ENCODE peak calls at places on chromosomes 13 and 19, in four cellular contexts. A is H1, Q is K562, J is HepG2. G is an unnamed sample. For H4K20me1, the result is how much of the 10 kb centered on the place peaks cover.

GRCh38 chr19:48959341-48960239 is 4.9 kb downstream of the BAX start:
- DNase-seq in Q (no peak), J (no peak), A (no peak), G (no peak)

GRCh38 chr13:45092668-45093067 is 27.6 kb upstream of the GTF2F2 start:
- DNase-seq in J (no peak), A (no peak), Q (no peak), G (no peak)

GRCh38 chr19:49861541-49862410 is 5.6 kb downstream of the PNKP start:
- DNase-seq in Q (no peak), J (no peak), A (no peak), G (no peak)

GRCh38 chr13:107203146-107203847 is 635.4 kb upstream of the ARGLU1 start:
- DNase-seq in Q (no peak), J (peak), A (peak), G (no peak)

GRCh38 chr13:110137677-110138008 is 169.3 kb downstream of the COL4A1 start:
- DNase-seq in A (no peak), J (peak), Q (peak), G (no peak)

GRCh38 chr13:112895521-112896465 is 73.2 kb upstream of the MCF2L start:
- DNase-seq in A (no peak), J (no peak), Q (no peak), G (no peak)

GRCh38 chr13:105603283-105603682 is 932.2 kb downstream of the EFNB2 start:
- DNase-seq in J (no peak), A (no peak), Q (no peak), G (no peak)

GRCh38 chr13:108044929-108045328 is 170.4 kb downstream of the LIG4 start:
- DNase-seq in A (no peak), J (no peak), Q (no peak), G (no peak)

GRCh38 chr19:55657004-55657747 is 2.3 kb downstream of the U2AF2 start:
- DNase-seq in A (no peak), J (no peak), Q (no peak), G (no peak)

GRCh38 chr19:21638776-21639175 is 128.6 kb downstream of the ZNF100 start:
- DNase-seq in J (no peak), A (no peak), Q (no peak), G (no peak)

GRCh38 chr13:65378943-65379519 is 1851.1 kb downstream of the PCDH9 start:
- DNase-seq in J (no peak), A (no peak), Q (no peak), G (peak)

GRCh38 chr19:29404951-29405727 is 120.7 kb upstream of the VSTM2B start:
- DNase-seq in A (peak), Q (no peak), J (no peak), G (no peak)

GRCh38 chr19:45505996-45506245 is 1.4 kb upstream of the VASP start:
- DNase-seq in J (no peak), A (no peak), Q (no peak), G (no peak)

GRCh38 chr13:25001807-25002206 is 94.1 kb upstream of the PABPC3 start:
- DNase-seq in A (no peak), Q (no peak), J (no peak), G (no peak)

GRCh38 chr13:33863390-33863789 is 45.4 kb downstream of the RFC3 start:
- DNase-seq in A (no peak), Q (no peak), J (no peak), G (no peak)

GRCh38 chr13:30314562-30314961 is 7.2 kb upstream of the KATNAL1 start:
- DNase-seq in Q (no peak), J (no peak), A (no peak), G (no peak)

GRCh38 chr19:35436477-35437141 is 11.4 kb upstream of the FFAR2 start:
- DNase-seq in A (no peak), Q (no peak), J (no peak), G (no peak)

GRCh38 chr13:24033527-24034302 is 126.8 kb upstream of the SPATA13 start:
- DNase-seq in A (no peak), Q (no peak), J (no peak), G (peak)

GRCh38 chr13:20582026-20582425 is 15.1 kb downstream of the IFT88 start:
- DNase-seq in A (no peak), Q (no peak), J (no peak), G (no peak)

GRCh38 chr19:8655340-8655709 is 24.9 kb downstream of the NFILZ start:
- DNase-seq in J (no peak), A (no peak), Q (peak), G (no peak)

GRCh38 chr13:50340566-50341287 is 325.5 kb downstream of the KCNRG start:
- DNase-seq in A (no peak), Q (no peak), J (no peak), G (no peak)

GRCh38 chr19:45591004-45591637 is 6.5 kb upstream of the OPA3 start:
- DNase-seq in J (peak), A (no peak), Q (peak), G (peak)

GRCh38 chr13:25375727-25376358 is 4.1 kb downstream of the ATP8A2 start:
- DNase-seq in J (peak), A (no peak), Q (peak), G (peak)

GRCh38 chr13:96551540-96551939 is 442.7 kb downstream of the OXGR1 start:
- DNase-seq in A (no peak), Q (no peak), J (no peak), G (no peak)

GRCh38 chr19:13171146-13171545 is 20.9 kb downstream of the IER2 start:
- DNase-seq in Q (no peak), J (no peak), A (no peak), G (no peak)

GRCh38 chr13:112448621-112449544 is 72.7 kb downstream of the SPACA7 start:
- DNase-seq in J (no peak), Q (no peak), A (no peak), G (no peak)

GRCh38 chr13:35954207-35954560 is 177.0 kb downstream of the DCLK1 start:
- DNase-seq in A (no peak), Q (no peak), J (no peak), G (no peak)

GRCh38 chr13:101648766-101649489 is 196.5 kb downstream of the ITGBL1 start:
- DNase-seq in J (no peak), A (no peak), Q (no peak), G (no peak)

GRCh38 chr19:38806371-38806770 is 6.4 kb downstream of the LGALS4 start:
- DNase-seq in Q (no peak), J (no peak), A (no peak), G (no peak)

GRCh38 chr13:98141938-98142426 is 912 bp upstream of the FARP1 start:
- DNase-seq in Q (no peak), J (no peak), A (no peak), G (no peak)

GRCh38 chr13:67557642-67558241 is 327.6 kb upstream of the PCDH9 start:
- DNase-seq in J (no peak), A (no peak), Q (no peak), G (no peak)

DNA sequence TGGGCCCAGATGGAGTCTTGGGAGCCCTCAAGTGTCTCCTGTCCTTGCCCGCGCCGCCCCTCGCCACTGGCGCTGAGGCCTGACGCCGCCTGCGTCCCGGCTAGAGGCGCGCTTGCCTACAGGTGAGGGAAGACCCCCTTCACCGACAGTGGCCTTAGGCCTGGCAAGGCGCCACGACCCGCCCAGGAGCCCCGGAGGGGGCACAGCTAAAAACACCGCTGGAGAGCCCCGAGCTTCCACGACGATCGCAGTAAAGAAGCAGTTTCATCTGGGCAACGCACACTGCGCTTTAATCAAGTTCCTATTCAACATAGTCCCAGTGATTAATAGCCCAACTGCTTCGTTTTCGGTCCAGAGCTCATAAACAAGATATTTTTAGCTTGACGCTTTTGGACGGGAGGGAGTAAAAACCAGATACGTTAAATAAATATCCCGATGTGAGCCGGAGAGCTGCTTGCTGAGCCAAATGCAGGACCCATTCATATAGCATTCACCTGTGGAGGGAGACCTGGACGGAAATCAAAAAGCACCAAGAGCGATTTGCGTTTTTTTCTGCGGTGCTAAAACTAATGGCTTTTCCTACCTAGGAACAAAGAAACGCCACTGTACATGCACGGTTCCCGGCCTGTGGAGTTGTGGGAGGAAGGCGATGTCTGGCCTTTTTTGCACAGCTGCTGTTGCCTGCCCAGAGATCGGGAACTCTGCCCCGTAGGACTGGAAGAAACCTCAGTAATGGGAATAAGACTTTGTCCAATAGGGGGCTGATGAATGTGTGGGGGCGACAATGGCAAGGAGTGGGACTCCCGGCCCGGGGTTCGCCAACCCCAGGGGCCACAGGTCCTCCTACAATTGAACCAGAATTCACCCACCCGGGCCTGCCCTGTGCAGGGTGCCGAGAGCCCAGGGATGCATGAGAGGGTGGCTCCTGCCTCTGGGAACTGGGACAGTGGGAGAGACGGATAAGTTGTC is 1.7 kb upstream of the CEBPA start:
- DNase-seq in J (no peak), Q (peak), A (no peak), G (no peak)
- TF ChIP-seq RAD21 in J (no peak), Q (no peak), A (no peak), G (no peak)

DNA sequence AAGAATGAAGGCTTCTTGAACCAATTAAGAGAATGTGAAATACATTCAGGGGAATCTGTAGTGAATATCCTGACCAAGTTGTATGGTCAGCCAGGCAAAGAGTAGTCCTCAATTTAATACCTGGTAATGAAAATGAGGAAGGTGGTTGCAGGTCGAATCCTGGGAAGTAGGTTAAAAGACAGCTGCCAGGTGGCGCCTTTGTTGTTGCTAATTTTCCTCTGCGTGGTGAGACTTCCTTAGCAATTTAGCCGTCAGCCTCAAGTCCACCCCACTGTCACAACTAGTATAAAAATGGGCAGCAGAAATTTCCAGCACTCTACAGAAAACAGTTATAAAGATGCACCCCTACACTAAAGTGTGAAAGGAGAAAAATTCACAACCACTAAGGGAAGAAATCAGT is 235.7 kb downstream of the NHLRC3 start:
- DNase-seq in A (no peak), J (no peak), Q (no peak), G (no peak)
- TF ChIP-seq MAFK in A (no peak), J (no peak), Q (no peak), G (no peak)

GRCh38 chr19:47510516-47511127 is 4.2 kb downstream of the NAPA start:
- DNase-seq in A (no peak), J (no peak), Q (no peak), G (no peak)
- H4K20me1 ChIP-seq in A (under half), J (under half), Q (under half), G (half or more)

GRCh38 chr13:63184693-63185092 is 1769.0 kb upstream of the PCDH20 start:
- DNase-seq in A (peak), Q (no peak), J (peak), G (peak)
- TF ChIP-seq RAD21 in A (no peak), Q (no peak), J (no peak), G (no peak)

DNA sequence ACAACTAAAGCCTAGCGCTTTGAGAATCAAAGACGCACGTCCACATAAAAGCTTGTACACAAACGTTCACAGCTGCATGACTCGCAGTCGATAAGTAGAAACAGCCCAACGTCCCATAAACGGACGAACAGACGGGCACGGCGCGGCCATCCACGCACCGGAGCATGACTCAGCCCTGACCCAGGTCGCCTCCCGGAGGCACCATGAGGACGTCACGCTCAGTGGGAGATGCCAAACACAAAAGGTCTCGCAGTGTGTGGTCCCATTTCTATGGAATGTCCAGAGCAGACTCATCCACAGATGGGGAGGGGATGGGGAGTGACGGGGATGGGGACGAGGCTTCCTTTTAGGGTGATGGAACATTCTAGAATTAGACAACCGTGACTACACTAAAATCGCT is 9.4 kb downstream of the POLRMT start:
- DNase-seq in A (no peak), Q (no peak), J (no peak), G (peak)
- TF ChIP-seq MAFK in A (peak), Q (no peak), J (no peak), G (no peak)

DNA sequence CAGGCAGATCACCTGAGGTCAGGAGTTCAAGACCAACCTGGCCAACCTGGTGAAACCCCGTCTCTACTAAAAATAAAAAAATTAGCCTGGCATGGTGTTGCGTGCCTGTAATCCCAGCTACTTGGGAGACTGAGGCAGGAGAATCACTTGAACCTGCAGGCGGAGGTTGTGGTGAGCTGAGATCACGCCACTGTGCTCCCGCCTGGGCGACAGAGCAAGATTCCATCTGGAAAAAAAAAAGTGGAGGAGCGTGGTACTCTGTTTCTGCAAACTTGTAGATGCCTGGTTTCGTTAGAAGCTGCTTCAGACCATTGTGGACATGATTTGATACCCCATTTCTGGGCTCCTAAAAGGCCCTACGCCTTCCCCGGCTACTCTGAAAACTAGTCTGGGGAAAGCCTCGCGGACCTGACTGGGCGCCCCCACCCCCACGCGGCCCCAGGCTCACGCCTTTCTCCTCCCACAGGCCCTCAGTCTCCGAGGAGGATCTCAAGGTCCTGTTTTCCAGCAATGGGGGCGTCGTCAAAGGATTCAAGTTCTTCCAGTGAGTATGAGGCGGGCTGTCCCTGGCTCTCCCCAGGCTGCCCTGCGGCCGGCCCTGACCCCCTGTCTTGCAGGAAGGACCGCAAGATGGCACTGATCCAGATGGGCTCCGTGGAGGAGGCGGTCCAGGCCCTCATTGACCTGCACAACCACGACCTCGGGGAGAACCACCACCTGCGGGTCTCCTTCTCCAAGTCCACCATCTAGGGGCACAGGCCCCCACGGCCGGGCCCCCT is 11.5 kb downstream of the PLPPR3 start:
- DNase-seq in A (no peak), J (no peak), Q (no peak), G (no peak)
- H4K20me1 ChIP-seq in A (under half), J (half or more), Q (under half), G (half or more)

GRCh38 chr13:79445968-79446645 is 34.8 kb upstream of the NDFIP2 start:
- DNase-seq in Q (no peak), J (no peak), A (no peak), G (no peak)

GRCh38 chr13:79440958-79441553 is 35.0 kb upstream of the RBM26 start:
- DNase-seq in J (no peak), A (no peak), Q (no peak), G (no peak)

GRCh38 chr13:79447141-79447540 is 33.8 kb upstream of the NDFIP2 start:
- DNase-seq in Q (no peak), J (no peak), A (no peak), G (no peak)

GRCh38 chr13:79442706-79443105 is 36.7 kb upstream of the RBM26 start:
- DNase-seq in Q (no peak), A (no peak), J (no peak), G (no peak)

DNA sequence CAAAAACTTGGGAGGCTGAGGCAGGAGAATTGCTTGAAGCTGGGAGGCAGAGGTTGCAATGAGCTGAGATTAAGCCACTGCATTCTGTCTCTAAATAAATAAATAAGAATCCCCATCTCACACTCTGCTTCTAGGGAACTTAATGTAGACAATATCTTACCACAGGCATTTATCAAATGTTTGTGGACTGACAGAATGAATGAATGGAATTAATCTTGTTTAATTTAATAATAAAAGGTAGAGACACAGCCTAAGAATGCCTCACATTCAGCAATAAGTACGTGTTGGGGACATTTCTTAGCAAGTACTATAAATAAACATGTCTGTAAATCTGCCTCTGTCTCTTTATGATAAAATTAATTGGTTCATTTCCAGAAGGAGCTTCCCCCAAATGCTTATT is 36.2 kb upstream of the RBM26 start:
- DNase-seq in Q (no peak), J (no peak), A (no peak), G (no peak)
- TF ChIP-seq RAD21 in Q (no peak), J (no peak), A (no peak), G (no peak)

GRCh38 chr19:58516246-58516836 is 3.3 kb downstream of the ZBTB45 start:
- DNase-seq in Q (no peak), A (no peak), J (no peak), G (no peak)

GRCh38 chr19:58513213-58513693 is 1.5 kb upstream of the SLC27A5 start:
- DNase-seq in A (no peak), Q (no peak), J (no peak), G (no peak)

GRCh38 chr19:58513694-58514563 is 2.1 kb upstream of the SLC27A5 start:
- DNase-seq in J (peak), A (peak), Q (peak), G (peak)

GRCh38 chr19:58515259-58515658 is 3.5 kb upstream of the SLC27A5 start:
- DNase-seq in Q (no peak), J (no peak), A (no peak), G (no peak)

DNA sequence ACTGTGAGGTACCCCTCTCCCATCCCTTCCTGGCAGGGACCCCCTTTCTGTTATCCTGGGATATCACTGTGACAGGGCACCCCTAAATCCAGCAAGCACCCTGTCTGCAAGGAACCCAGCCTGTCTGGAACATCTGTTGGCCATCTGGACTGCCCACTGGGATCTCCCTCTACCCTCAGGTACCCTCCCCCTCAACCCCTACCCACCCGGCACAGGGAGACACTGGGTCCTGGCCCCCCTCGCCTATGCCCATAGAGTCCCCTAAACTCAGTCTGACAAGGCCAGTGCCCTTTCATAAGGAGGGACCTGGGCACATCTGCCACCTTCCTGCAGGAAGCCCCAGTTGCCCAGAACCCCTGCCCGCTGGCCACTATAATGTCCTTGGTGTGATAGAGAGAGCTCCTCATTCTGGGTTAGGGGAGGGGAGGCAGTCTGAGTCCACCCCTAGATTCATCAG is 2.8 kb upstream of the SLC27A5 start:
- DNase-seq in A (no peak), J (no peak), Q (no peak), G (no peak)
- TF ChIP-seq MAFK in A (no peak), J (no peak), Q (no peak), G (no peak)